ENCODE peak calls at places on chromosome 20, in five cellular contexts. One of them, this sample, is unnamed.

GRCh38 chr20:64194269-64194668 is 30.0 kb downstream of the MYT1 start:
- DNase-seq in brain microvascular endothelial cell: no peak
- DNase-seq in PC-9: no peak
- DNase-seq in GM23338: no peak
- DNase-seq in CD4-positive, alpha-beta memory T cell: no peak
- DNase-seq in this sample: no peak

GRCh38 chr20:12171927-12172581 is 254.4 kb downstream of the BTBD3 start:
- DNase-seq in GM23338: peak; percentile 5
- DNase-seq in CD4-positive, alpha-beta memory T cell: no peak
- DNase-seq in PC-9: no peak
- DNase-seq in brain microvascular endothelial cell: peak; percentile 28
- DNase-seq in this sample: no peak

GRCh38 chr20:24694157-24694726 is 224.8 kb downstream of the SYNDIG1 start:
- DNase-seq in PC-9: no peak
- DNase-seq in CD4-positive, alpha-beta memory T cell: no peak
- DNase-seq in GM23338: no peak
- DNase-seq in brain microvascular endothelial cell: no peak
- DNase-seq in this sample: no peak

GRCh38 chr20:47276856-47277541 is 79.5 kb downstream of the ZMYND8 start:
- DNase-seq in PC-9: no peak
- DNase-seq in brain microvascular endothelial cell: peak; percentile 45
- DNase-seq in CD4-positive, alpha-beta memory T cell: no peak
- DNase-seq in GM23338: no peak
- DNase-seq in this sample: no peak

GRCh38 chr20:59673998-59674445 is 69.7 kb downstream of the PHACTR3 start:
- DNase-seq in GM23338: no peak
- DNase-seq in PC-9: no peak
- DNase-seq in brain microvascular endothelial cell: no peak
- DNase-seq in CD4-positive, alpha-beta memory T cell: no peak
- DNase-seq in this sample: no peak

GRCh38 chr20:58868795-58869194 is 16.3 kb downstream of the GNAS start:
- DNase-seq in brain microvascular endothelial cell: no peak
- DNase-seq in GM23338: peak; percentile 57
- DNase-seq in CD4-positive, alpha-beta memory T cell: no peak
- DNase-seq in PC-9: no peak
- DNase-seq in this sample: peak; percentile 29

GRCh38 chr20:47024461-47024937 is 129.9 kb downstream of the EYA2 start:
- DNase-seq in CD4-positive, alpha-beta memory T cell: no peak
- DNase-seq in brain microvascular endothelial cell: no peak
- DNase-seq in PC-9: no peak
- DNase-seq in GM23338: no peak
- DNase-seq in this sample: peak; percentile 9

GRCh38 chr20:44959082-44959895 is 908 bp downstream of the TOMM34 start:
- DNase-seq in PC-9: peak; percentile 59
- DNase-seq in CD4-positive, alpha-beta memory T cell: peak; percentile 42
- DNase-seq in GM23338: peak; percentile 33
- DNase-seq in brain microvascular endothelial cell: peak; percentile 58
- DNase-seq in this sample: peak; percentile 69

GRCh38 chr20:49445176-49445575 is 37.3 kb downstream of the KCNB1 start:
- DNase-seq in GM23338: no peak
- DNase-seq in brain microvascular endothelial cell: no peak
- DNase-seq in PC-9: no peak
- DNase-seq in CD4-positive, alpha-beta memory T cell: no peak
- DNase-seq in this sample: no peak

GRCh38 chr20:57594092-57594911 is 25.9 kb downstream of the ZBP1 start:
- DNase-seq in CD4-positive, alpha-beta memory T cell: peak; percentile 49
- DNase-seq in PC-9: no peak
- DNase-seq in GM23338: peak; percentile 78
- DNase-seq in brain microvascular endothelial cell: no peak
- DNase-seq in this sample: peak; percentile 63

GRCh38 chr20:4601630-4602296 is 119.9 kb upstream of the PRND start:
- DNase-seq in CD4-positive, alpha-beta memory T cell: no peak
- DNase-seq in GM23338: no peak
- DNase-seq in PC-9: peak; percentile 77
- DNase-seq in brain microvascular endothelial cell: no peak
- DNase-seq in this sample: no peak

GRCh38 chr20:5600982-5601381 is 149.2 kb upstream of the SHLD1 start:
- DNase-seq in brain microvascular endothelial cell: no peak
- DNase-seq in GM23338: no peak
- DNase-seq in PC-9: no peak
- DNase-seq in CD4-positive, alpha-beta memory T cell: no peak
- DNase-seq in this sample: no peak

GRCh38 chr20:47719625-47720024 is 65.7 kb downstream of the SULF2 start:
- DNase-seq in GM23338: no peak
- DNase-seq in PC-9: no peak
- DNase-seq in brain microvascular endothelial cell: no peak
- DNase-seq in CD4-positive, alpha-beta memory T cell: no peak
- DNase-seq in this sample: no peak

GRCh38 chr20:19692100-19692499 is 66.0 kb upstream of the RIN2 start:
- DNase-seq in PC-9: no peak
- DNase-seq in brain microvascular endothelial cell: no peak
- DNase-seq in GM23338: no peak
- DNase-seq in CD4-positive, alpha-beta memory T cell: no peak
- DNase-seq in this sample: no peak

GRCh38 chr20:15642676-15643075 is 930.6 kb downstream of the KIF16B start:
- DNase-seq in brain microvascular endothelial cell: peak; percentile 56
- DNase-seq in CD4-positive, alpha-beta memory T cell: no peak
- DNase-seq in GM23338: no peak
- DNase-seq in PC-9: no peak
- DNase-seq in this sample: no peak

GRCh38 chr20:63980317-63980805 is 571 bp upstream of the PRPF6 start:
- DNase-seq in PC-9: no peak
- DNase-seq in brain microvascular endothelial cell: no peak
- DNase-seq in CD4-positive, alpha-beta memory T cell: peak; percentile 49
- DNase-seq in GM23338: no peak
- DNase-seq in this sample: peak; percentile 77

GRCh38 chr20:50285376-50286173 is 94.9 kb downstream of the CEBPB start:
- DNase-seq in brain microvascular endothelial cell: no peak
- DNase-seq in CD4-positive, alpha-beta memory T cell: no peak
- DNase-seq in PC-9: peak; percentile 62
- DNase-seq in GM23338: no peak
- DNase-seq in this sample: peak; percentile 80

GRCh38 chr20:41135187-41135887 is 2.0 kb upstream of the PLCG1 start:
- DNase-seq in PC-9: no peak
- DNase-seq in GM23338: peak; percentile 85
- DNase-seq in CD4-positive, alpha-beta memory T cell: peak; percentile 68
- DNase-seq in brain microvascular endothelial cell: no peak
- DNase-seq in this sample: peak; percentile 71

GRCh38 chr20:39117486-39117885 is 155.3 kb downstream of the DHX35 start:
- DNase-seq in PC-9: peak; percentile 64
- DNase-seq in brain microvascular endothelial cell: peak; percentile 52
- DNase-seq in GM23338: no peak
- DNase-seq in CD4-positive, alpha-beta memory T cell: no peak
- DNase-seq in this sample: no peak

GRCh38 chr20:37095108-37095608 is 639 bp downstream of the RBL1 start:
- DNase-seq in GM23338: no peak
- DNase-seq in CD4-positive, alpha-beta memory T cell: peak; percentile 66
- DNase-seq in brain microvascular endothelial cell: no peak
- DNase-seq in PC-9: no peak
- DNase-seq in this sample: peak; percentile 75

GRCh38 chr20:32625996-32626395 is 40.9 kb upstream of the NOL4L start:
- DNase-seq in PC-9: no peak
- DNase-seq in CD4-positive, alpha-beta memory T cell: no peak
- DNase-seq in GM23338: no peak
- DNase-seq in brain microvascular endothelial cell: no peak
- DNase-seq in this sample: no peak

GRCh38 chr20:9068232-9068781 is 580 bp upstream of the PLCB4 start:
- DNase-seq in brain microvascular endothelial cell: no peak
- DNase-seq in CD4-positive, alpha-beta memory T cell: no peak
- DNase-seq in GM23338: peak; percentile 75
- DNase-seq in PC-9: no peak
- DNase-seq in this sample: no peak

DNA sequence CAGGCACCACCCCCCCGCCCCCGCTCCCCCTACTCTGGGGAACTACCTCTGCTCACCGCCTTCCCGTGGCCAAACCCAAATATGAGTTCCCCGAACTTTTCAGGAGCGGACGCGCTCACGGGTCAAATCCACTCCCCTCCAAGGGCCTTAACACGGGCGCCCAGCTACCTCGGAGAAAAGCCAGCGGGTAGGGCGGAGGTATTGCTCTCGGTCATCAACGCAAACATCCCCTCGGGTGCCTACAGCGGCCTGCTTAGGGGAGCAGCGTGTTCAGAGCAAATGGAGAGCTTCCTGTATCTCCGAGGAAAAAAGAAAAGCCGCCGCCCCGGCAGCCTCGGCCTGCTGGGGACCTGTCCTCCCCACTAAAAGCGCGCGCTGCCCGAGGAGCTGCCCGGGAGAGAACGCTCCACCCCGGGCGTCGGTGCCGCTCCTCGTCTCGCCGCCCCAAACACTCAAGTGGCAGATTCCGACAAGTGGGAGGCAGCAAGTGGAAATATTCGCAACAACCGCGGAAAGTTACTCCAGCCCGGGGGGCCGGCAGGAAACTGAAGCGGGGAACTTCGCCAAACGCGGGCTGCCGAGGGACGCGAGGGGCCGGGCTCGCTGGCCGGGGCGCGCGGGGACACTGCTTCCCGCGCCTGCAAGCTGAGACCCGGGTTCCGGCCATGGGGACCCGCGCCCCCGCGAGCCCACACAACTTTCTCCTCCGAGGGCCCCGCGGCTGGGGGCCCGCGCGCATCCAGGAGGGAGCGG is 669 bp downstream of the PTPRT start:
- DNase-seq in brain microvascular endothelial cell: no peak
- DNase-seq in CD4-positive, alpha-beta memory T cell: no peak
- DNase-seq in PC-9: no peak
- DNase-seq in GM23338: peak; percentile 20
- DNase-seq in this sample: no peak
- H3K4me3 ChIP-seq in brain microvascular endothelial cell: no peak overlapping the region
- H3K4me3 ChIP-seq in CD4-positive, alpha-beta memory T cell: no peak overlapping the region
- H3K4me3 ChIP-seq in PC-9: no peak overlapping the region
- H3K4me3 ChIP-seq in GM23338: peak overlapping the region; percentile 53
- H3K4me3 ChIP-seq in this sample: no peak overlapping the region

DNA sequence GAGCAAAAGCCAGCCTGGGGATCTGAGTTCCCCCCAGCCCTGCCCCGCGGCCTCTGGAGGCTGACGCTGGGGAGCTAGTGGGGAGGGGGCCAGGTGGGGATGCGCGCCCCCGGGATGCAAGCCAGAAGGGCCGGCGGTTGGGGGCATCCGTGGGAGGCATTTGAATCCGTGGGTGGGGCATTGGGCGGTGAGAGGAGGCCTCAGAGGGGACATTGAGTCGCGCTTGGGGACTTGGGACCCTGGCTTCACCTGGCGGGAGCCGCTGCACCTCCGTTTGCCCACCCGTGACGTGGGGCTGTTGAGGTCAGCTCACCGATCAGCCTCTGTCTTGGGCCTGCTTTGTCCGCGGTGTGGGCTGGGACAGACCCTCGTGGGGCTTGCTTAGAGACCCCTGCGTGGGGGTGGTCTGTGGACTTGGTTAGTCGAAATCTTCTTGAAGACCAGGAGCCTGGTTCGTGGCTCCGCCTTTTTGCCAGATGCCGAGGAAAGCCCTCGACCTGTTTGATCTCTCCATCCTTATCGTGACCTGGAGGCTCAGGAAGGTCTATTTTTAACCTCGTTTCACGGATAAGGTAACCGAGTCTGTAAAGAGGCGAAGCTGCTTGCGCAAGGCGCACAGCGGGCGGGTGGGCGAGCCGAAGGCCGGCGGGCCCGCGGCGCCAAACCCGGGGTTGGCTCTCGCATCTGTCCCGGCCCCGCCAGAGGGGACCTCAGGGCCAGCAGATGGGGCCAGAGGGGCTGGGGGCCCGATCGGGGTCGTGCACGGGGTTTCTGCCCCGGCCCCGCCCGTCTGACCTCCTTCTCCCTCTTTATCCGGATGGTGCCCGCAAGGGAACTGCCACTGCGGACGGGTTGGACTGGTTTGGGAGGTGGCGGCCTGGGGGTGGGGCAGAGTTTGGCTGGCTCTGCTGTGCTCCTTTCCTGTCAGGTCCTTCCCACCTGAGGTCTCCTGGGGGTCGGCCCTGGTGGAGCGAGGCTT is 8.3 kb downstream of the FAM110A start:
- DNase-seq in brain microvascular endothelial cell: no peak
- DNase-seq in PC-9: peak; percentile 77
- DNase-seq in GM23338: peak; percentile 77
- DNase-seq in CD4-positive, alpha-beta memory T cell: no peak
- DNase-seq in this sample: no peak
- H3K4me3 ChIP-seq in brain microvascular endothelial cell: peak overlapping the region; percentile 45
- H3K4me3 ChIP-seq in PC-9: peak overlapping the region; percentile 77
- H3K4me3 ChIP-seq in GM23338: peak overlapping the region; percentile 86
- H3K4me3 ChIP-seq in CD4-positive, alpha-beta memory T cell: peak overlapping the region; percentile 43
- H3K4me3 ChIP-seq in this sample: peak overlapping the region; percentile 33

DNA sequence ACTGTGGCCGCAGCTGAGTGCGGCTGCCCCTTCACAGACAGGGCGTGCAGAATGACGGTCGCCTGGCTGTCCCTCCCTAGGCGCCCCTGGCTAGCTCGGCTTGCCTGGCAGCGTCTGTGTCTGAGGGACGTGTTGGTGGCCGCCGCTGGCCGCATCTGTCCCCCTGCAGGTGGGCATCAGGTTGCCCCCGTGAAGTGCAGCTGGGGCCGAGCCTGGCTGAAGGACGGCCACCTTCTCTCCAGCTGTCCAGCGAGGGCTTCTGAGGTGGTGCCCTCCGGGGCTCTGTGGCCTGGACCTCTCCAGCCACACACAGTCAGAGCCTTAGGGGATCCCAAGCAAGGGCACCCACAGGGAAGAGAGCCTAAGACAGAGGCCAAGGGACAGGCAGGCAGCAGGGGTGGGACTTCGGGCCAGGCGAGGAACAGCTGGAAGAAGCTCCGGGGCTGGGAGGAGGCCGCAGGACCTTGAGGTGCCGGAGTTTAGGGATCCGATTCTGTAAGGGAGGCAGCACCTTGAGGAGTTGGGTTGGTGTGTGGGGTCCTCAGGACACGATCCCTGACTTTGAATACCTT is 89.0 kb upstream of the EPB41L1 start:
- DNase-seq in CD4-positive, alpha-beta memory T cell: no peak
- DNase-seq in brain microvascular endothelial cell: no peak
- DNase-seq in GM23338: no peak
- DNase-seq in PC-9: no peak
- DNase-seq in this sample: no peak
- H3K4me3 ChIP-seq in CD4-positive, alpha-beta memory T cell: peak overlapping the region; percentile 75
- H3K4me3 ChIP-seq in brain microvascular endothelial cell: peak overlapping the region; percentile 67
- H3K4me3 ChIP-seq in GM23338: peak overlapping the region; percentile 85
- H3K4me3 ChIP-seq in PC-9: peak overlapping the region; percentile 68
- H3K4me3 ChIP-seq in this sample: no peak overlapping the region

DNA sequence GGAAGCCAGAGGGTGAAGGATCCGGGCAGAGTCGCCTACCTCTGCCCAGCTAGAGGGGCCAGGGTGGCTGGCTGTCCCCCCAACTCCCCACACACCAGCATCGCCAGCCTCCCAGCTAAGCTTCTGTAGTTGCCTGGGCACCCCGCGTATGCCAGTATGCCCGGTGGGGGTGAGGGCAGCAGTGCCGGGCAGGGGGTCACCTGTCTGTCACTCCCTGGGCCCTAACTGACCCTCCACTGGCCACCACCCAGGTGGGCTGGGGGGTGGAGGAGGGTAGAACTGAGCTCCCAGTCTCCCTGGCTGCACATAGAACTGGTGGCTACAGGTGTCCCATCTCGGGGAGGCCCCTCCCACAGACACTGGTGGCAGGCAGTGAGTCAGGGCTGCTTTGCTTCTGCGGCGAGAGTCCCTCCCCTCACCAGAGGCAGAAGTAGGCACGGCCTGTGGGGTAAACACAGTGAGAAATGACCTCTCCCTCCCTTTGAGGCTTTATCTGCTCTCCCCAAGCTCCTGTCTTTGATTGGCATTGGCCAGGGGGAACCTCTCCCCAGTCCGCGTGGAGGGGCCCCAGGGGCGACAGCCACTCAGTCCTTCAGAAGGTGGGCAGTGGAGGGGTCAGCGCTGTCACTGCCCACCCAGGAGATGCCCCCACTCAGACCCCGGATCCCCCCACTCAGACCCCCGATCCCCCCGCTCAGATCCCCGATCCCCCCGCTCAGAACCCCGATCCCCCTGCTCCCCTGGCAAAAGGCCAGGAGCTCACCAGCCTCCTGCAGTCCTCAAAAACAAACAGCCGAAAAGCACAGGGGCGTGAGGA is 2.5 kb downstream of the NTSR1 start:
- DNase-seq in GM23338: no peak
- DNase-seq in CD4-positive, alpha-beta memory T cell: no peak
- DNase-seq in brain microvascular endothelial cell: no peak
- DNase-seq in PC-9: peak; percentile 84
- DNase-seq in this sample: no peak
- H3K4me3 ChIP-seq in GM23338: no peak overlapping the region
- H3K4me3 ChIP-seq in CD4-positive, alpha-beta memory T cell: no peak overlapping the region
- H3K4me3 ChIP-seq in brain microvascular endothelial cell: no peak overlapping the region
- H3K4me3 ChIP-seq in PC-9: peak overlapping the region; percentile 53
- H3K4me3 ChIP-seq in this sample: no peak overlapping the region

This sample was measured in GM12865.